ENCODE peak calls at places on chromosomes 16 and 17, in seven cellular contexts. One of them, this sample, is unnamed.

GRCh38 chr17:17994271-17994670 is 21.6 kb downstream of the DRC3 start:
- DNase-seq in fibroblast of mammary gland: peak; percentile 15
- DNase-seq in germinal center: peak; percentile 24
- DNase-seq in cardiac muscle cell: peak; percentile 62
- DNase-seq in adipocyte: peak; percentile 19
- DNase-seq in aorta: peak; percentile 71
- DNase-seq in NCI-H1105 treated with DMSO at 0.1 percent for 48 hours: peak; percentile 9
- DNase-seq in this sample: no peak

GRCh38 chr17:7465481-7466275 is 13.8 kb downstream of the ZBTB4 start:
- DNase-seq in fibroblast of mammary gland: no peak
- DNase-seq in germinal center: no peak
- DNase-seq in aorta: no peak
- DNase-seq in cardiac muscle cell: no peak
- DNase-seq in NCI-H1105 treated with DMSO at 0.1 percent for 48 hours: no peak
- DNase-seq in adipocyte: no peak
- DNase-seq in this sample: no peak

GRCh38 chr17:30421592-30421991 is 42.9 kb downstream of the CPD start:
- DNase-seq in NCI-H1105 treated with DMSO at 0.1 percent for 48 hours: no peak
- DNase-seq in fibroblast of mammary gland: no peak
- DNase-seq in aorta: no peak
- DNase-seq in cardiac muscle cell: no peak
- DNase-seq in germinal center: no peak
- DNase-seq in adipocyte: peak; percentile 31
- DNase-seq in this sample: no peak

GRCh38 chr17:11241611-11242226 is 706 bp downstream of the SHISA6 start:
- DNase-seq in cardiac muscle cell: no peak
- DNase-seq in adipocyte: no peak
- DNase-seq in NCI-H1105 treated with DMSO at 0.1 percent for 48 hours: no peak
- DNase-seq in aorta: no peak
- DNase-seq in fibroblast of mammary gland: no peak
- DNase-seq in germinal center: no peak
- DNase-seq in this sample: peak; percentile 21

GRCh38 chr17:81651692-81652091 is 4.7 kb downstream of the PDE6G start:
- DNase-seq in fibroblast of mammary gland: peak; percentile 96
- DNase-seq in NCI-H1105 treated with DMSO at 0.1 percent for 48 hours: no peak
- DNase-seq in germinal center: no peak
- DNase-seq in cardiac muscle cell: no peak
- DNase-seq in adipocyte: peak; percentile 59
- DNase-seq in aorta: no peak
- DNase-seq in this sample: no peak

GRCh38 chr17:6831662-6832263 is at the start of gene TEKT1:
- DNase-seq in fibroblast of mammary gland: peak; percentile 74
- DNase-seq in aorta: peak; percentile 86
- DNase-seq in cardiac muscle cell: peak; percentile 86
- DNase-seq in germinal center: peak; percentile 77
- DNase-seq in adipocyte: peak; percentile 47
- DNase-seq in NCI-H1105 treated with DMSO at 0.1 percent for 48 hours: peak; percentile 82
- DNase-seq in this sample: peak; percentile 55

GRCh38 chr17:67980456-67980855 is 15.8 kb downstream of the C17orf58 start:
- DNase-seq in aorta: no peak
- DNase-seq in NCI-H1105 treated with DMSO at 0.1 percent for 48 hours: no peak
- DNase-seq in cardiac muscle cell: no peak
- DNase-seq in germinal center: no peak
- DNase-seq in fibroblast of mammary gland: no peak
- DNase-seq in adipocyte: no peak
- DNase-seq in this sample: peak; percentile 15

GRCh38 chr17:10216213-10216982 is 18.0 kb upstream of the GAS7 start:
- DNase-seq in fibroblast of mammary gland: no peak
- DNase-seq in NCI-H1105 treated with DMSO at 0.1 percent for 48 hours: no peak
- DNase-seq in germinal center: no peak
- DNase-seq in cardiac muscle cell: no peak
- DNase-seq in adipocyte: no peak
- DNase-seq in aorta: peak; percentile 45
- DNase-seq in this sample: no peak

GRCh38 chr17:50386451-50386994 is 10.8 kb downstream of the LRRC59 start:
- DNase-seq in aorta: peak; percentile 44
- DNase-seq in adipocyte: peak; percentile 19
- DNase-seq in germinal center: no peak
- DNase-seq in cardiac muscle cell: no peak
- DNase-seq in fibroblast of mammary gland: no peak
- DNase-seq in NCI-H1105 treated with DMSO at 0.1 percent for 48 hours: no peak
- DNase-seq in this sample: no peak

GRCh38 chr17:82394296-82394695 is 22.7 kb downstream of the UTS2R start:
- DNase-seq in NCI-H1105 treated with DMSO at 0.1 percent for 48 hours: no peak
- DNase-seq in cardiac muscle cell: no peak
- DNase-seq in adipocyte: no peak
- DNase-seq in fibroblast of mammary gland: no peak
- DNase-seq in aorta: no peak
- DNase-seq in germinal center: no peak
- DNase-seq in this sample: no peak

GRCh38 chr16:67547423-67548264 is 14.7 kb upstream of the CTCF start:
- DNase-seq in adipocyte: no peak
- DNase-seq in NCI-H1105 treated with DMSO at 0.1 percent for 48 hours: no peak
- DNase-seq in germinal center: peak; percentile 86
- DNase-seq in cardiac muscle cell: no peak
- DNase-seq in aorta: peak; percentile 70
- DNase-seq in fibroblast of mammary gland: no peak
- DNase-seq in this sample: peak; percentile 48

GRCh38 chr16:81214745-81215166 is 23.7 kb upstream of the BCO1 start:
- DNase-seq in germinal center: no peak
- DNase-seq in aorta: no peak
- DNase-seq in adipocyte: peak; percentile 17
- DNase-seq in NCI-H1105 treated with DMSO at 0.1 percent for 48 hours: no peak
- DNase-seq in fibroblast of mammary gland: no peak
- DNase-seq in cardiac muscle cell: peak; percentile 28
- DNase-seq in this sample: no peak

GRCh38 chr17:21452377-21453143 is 76.4 kb downstream of the KCNJ12 start:
- DNase-seq in cardiac muscle cell: peak; percentile 73
- DNase-seq in NCI-H1105 treated with DMSO at 0.1 percent for 48 hours: no peak
- DNase-seq in adipocyte: peak; percentile 77
- DNase-seq in aorta: no peak
- DNase-seq in fibroblast of mammary gland: peak; percentile 84
- DNase-seq in germinal center: peak; percentile 48
- DNase-seq in this sample: peak; percentile 58

GRCh38 chr17:32256012-32256694 is 9.5 kb upstream of the RHBDL3 start:
- DNase-seq in fibroblast of mammary gland: no peak
- DNase-seq in adipocyte: no peak
- DNase-seq in NCI-H1105 treated with DMSO at 0.1 percent for 48 hours: no peak
- DNase-seq in aorta: no peak
- DNase-seq in germinal center: no peak
- DNase-seq in cardiac muscle cell: no peak
- DNase-seq in this sample: no peak

This sample was measured in colonic mucosa.